ENCODE peak calls at places on chromosomes 2 and 18, in five cellular contexts. W, M, F, D and A are unnamed samples.

GRCh38 chr2:38626326-38627031 is 23.8 kb upstream of the HNRNPLL start:
- DNase-seq in W (no peak), M (no peak), F (no peak), D (peak), A (no peak)

GRCh38 chr2:164523726-164524125 is 97.6 kb downstream of the GRB14 start:
- DNase-seq in W (no peak), M (no peak), F (no peak), D (no peak), A (no peak)

GRCh38 chr2:229586746-229587705 is 127.3 kb downstream of the DNER start:
- DNase-seq in W (peak), M (peak), F (no peak), D (peak), A (peak)

GRCh38 chr18:34002130-34002529 is 222.6 kb downstream of the NOL4 start:
- DNase-seq in W (no peak), M (no peak), F (no peak), D (no peak), A (no peak)

GRCh38 chr2:148282201-148282600 is 261.3 kb downstream of the MBD5 start:
- DNase-seq in W (no peak), M (no peak), F (no peak), D (no peak), A (peak)

GRCh38 chr2:75548036-75548573 is 12.6 kb downstream of the EVA1A start:
- DNase-seq in W (no peak), M (no peak), F (no peak), D (no peak), A (peak)

GRCh38 chr2:19488009-19488691 is 129.7 kb upstream of the OSR1 start:
- DNase-seq in W (no peak), M (no peak), F (no peak), D (no peak), A (peak)

GRCh38 chr2:190318931-190319556 is 582 bp downstream of the HIBCH start:
- DNase-seq in W (peak), M (no peak), F (no peak), D (peak), A (no peak)

GRCh38 chr2:182946949-182947348 is 80.5 kb upstream of the FRZB start:
- DNase-seq in W (no peak), M (no peak), F (no peak), D (peak), A (peak)

GRCh38 chr2:197378494-197378972 is 56.3 kb downstream of the SF3B1 start:
- DNase-seq in W (peak), M (peak), F (peak), D (peak), A (peak)

GRCh38 chr2:152542344-152542994 is 174.8 kb downstream of the PRPF40A start:
- DNase-seq in W (no peak), M (no peak), F (no peak), D (no peak), A (peak)

GRCh38 chr2:33535409-33535808 is 59.0 kb downstream of the RASGRP3 start:
- DNase-seq in W (no peak), M (no peak), F (no peak), D (no peak), A (no peak)

GRCh38 chr2:171347591-171348032 is 86.2 kb downstream of the METTL8 start:
- DNase-seq in W (no peak), M (no peak), F (no peak), D (no peak), A (peak)

GRCh38 chr2:76850969-76851368 is 671.2 kb downstream of the LRRTM4 start:
- DNase-seq in W (no peak), M (no peak), F (no peak), D (no peak), A (no peak)

GRCh38 chr2:26503238-26503880 is 25.4 kb upstream of the OTOF start:
- DNase-seq in W (peak), M (peak), F (peak), D (peak), A (peak)

GRCh38 chr18:40624959-40625358 is 1330.1 kb upstream of the PIK3C3 start:
- DNase-seq in W (no peak), M (no peak), F (no peak), D (no peak), A (no peak)

GRCh38 chr2:148459300-148459891 is 185.2 kb upstream of the EPC2 start:
- DNase-seq in W (no peak), M (peak), F (no peak), D (no peak), A (peak)

GRCh38 chr2:150370600-150370999 is 116.9 kb downstream of the RND3 start:
- DNase-seq in W (no peak), M (no peak), F (no peak), D (no peak), A (no peak)

GRCh38 chr2:1781291-1782080 is 37.2 kb upstream of the PXDN start:
- DNase-seq in W (no peak), M (no peak), F (peak), D (no peak), A (peak)

GRCh38 chr2:55163895-55164509 is 68.1 kb downstream of the CLHC1 start:
- DNase-seq in W (no peak), M (no peak), F (no peak), D (no peak), A (peak)

GRCh38 chr18:38807915-38808314 is 1242.3 kb upstream of the CELF4 start:
- DNase-seq in W (no peak), M (no peak), F (no peak), D (no peak), A (no peak)

GRCh38 chr2:33212151-33212550 is 264.3 kb upstream of the RASGRP3 start:
- DNase-seq in W (no peak), M (no peak), F (no peak), D (peak), A (peak)

GRCh38 chr2:46332686-46333281 is 35.6 kb downstream of the EPAS1 start:
- DNase-seq in W (no peak), M (no peak), F (no peak), D (no peak), A (no peak)

GRCh38 chr2:33437297-33437696 is 39.2 kb upstream of the RASGRP3 start:
- DNase-seq in W (no peak), M (no peak), F (no peak), D (no peak), A (peak)

GRCh38 chr18:25180974-25181373 is 171.0 kb downstream of the ZNF521 start:
- DNase-seq in W (peak), M (no peak), F (no peak), D (no peak), A (no peak)

GRCh38 chr2:153110477-153110876 is 368.1 kb downstream of the RPRM start:
- DNase-seq in W (no peak), M (no peak), F (no peak), D (no peak), A (no peak)

GRCh38 chr2:28586864-28587263 is 91.0 kb downstream of the PLB1 start:
- DNase-seq in W (no peak), M (peak), F (peak), D (no peak), A (no peak)

GRCh38 chr2:136381722-136382633 is 264.0 kb upstream of the CXCR4 start:
- DNase-seq in W (no peak), M (peak), F (peak), D (no peak), A (no peak)

GRCh38 chr2:25383806-25384205 is 42.1 kb upstream of the DNMT3A start:
- DNase-seq in W (no peak), M (no peak), F (no peak), D (no peak), A (no peak)

GRCh38 chr2:136122654-136123053 is 4.7 kb upstream of the CXCR4 start:
- DNase-seq in W (no peak), M (no peak), F (no peak), D (no peak), A (no peak)